ENCODE peak calls at places on chromosomes 2 and 18, in ten cellular contexts. R is uterus, P is left ventricle myocardium inferior, Y is SJSA1, N is thoracic aorta, E is PC-3, H is astrocyte, W is colonic mucosa, B is endodermal cell, U is small intestine. M is an unnamed sample.

GRCh38 chr18:48803518-48803917 is 147.2 kb downstream of the SMAD7 start:
- DNase-seq in N (no peak), R (no peak), U (no peak), Y (peak; percentile 27), B (peak; percentile 39), P (peak; percentile 5), W (peak; percentile 9), E (no peak), H (no peak), M (peak; percentile 13)

GRCh38 chr2:62297642-62298010 is 101.7 kb downstream of the B3GNT2 start:
- DNase-seq in H (no peak), Y (no peak), E (no peak), R (no peak), N (no peak), U (no peak), B (peak; percentile 84), P (no peak), W (no peak), M (no peak)

GRCh38 chr2:217538719-217539118 is 464.1 kb downstream of the TNS1 start:
- DNase-seq in H (peak; percentile 27), E (peak; percentile 47), R (no peak), B (no peak), N (no peak), U (no peak), W (no peak), Y (no peak), P (no peak), M (no peak)

GRCh38 chr2:45851576-45852304 is 200.3 kb downstream of the PRKCE start:
- DNase-seq in W (no peak), E (peak; percentile 97), U (no peak), H (peak; percentile 79), R (no peak), P (no peak), N (no peak), B (no peak), Y (no peak), M (no peak)

GRCh38 chr2:148643998-148644884 is at the start of gene EPC2:
- DNase-seq in B (peak; percentile 95), H (peak; percentile 67), P (peak; percentile 89), W (peak; percentile 88), N (peak; percentile 46), Y (peak; percentile 81), U (peak; percentile 84), R (peak; percentile 89), E (peak; percentile 83), M (peak; percentile 93)

GRCh38 chr2:179860255-179861026 is 971 bp downstream of the ZNF385B start:
- DNase-seq in W (no peak), Y (no peak), R (no peak), N (no peak), U (no peak), H (no peak), B (peak; percentile 77), E (no peak), P (no peak), M (peak; percentile 67)

GRCh38 chr2:185813707-185814106 is 75.1 kb downstream of the FSIP2 start:
- DNase-seq in W (no peak), U (peak; percentile 8), N (no peak), R (no peak), H (no peak), Y (no peak), B (no peak), P (no peak), E (peak; percentile 64), M (no peak)

GRCh38 chr2:73488079-73488478 is 102.4 kb downstream of the ALMS1 start:
- DNase-seq in P (no peak), W (no peak), R (no peak), N (no peak), H (no peak), Y (no peak), E (no peak), B (no peak), U (no peak), M (peak; percentile 47)

GRCh38 chr18:50973367-50974126 is 5.7 kb downstream of the ELAC1 start:
- DNase-seq in R (no peak), B (no peak), H (peak; percentile 45), Y (no peak), P (no peak), E (peak; percentile 70), W (no peak), U (peak; percentile 95), N (no peak), M (no peak)

GRCh38 chr2:235545369-235546150 is 51.7 kb downstream of the AGAP1 start:
- DNase-seq in W (no peak), R (no peak), B (no peak), P (no peak), Y (no peak), N (no peak), E (no peak), H (no peak), U (no peak), M (peak; percentile 46)

GRCh38 chr2:191382801-191383200 is 137.6 kb downstream of the MYO1B start:
- DNase-seq in E (peak; percentile 95), R (no peak), N (no peak), U (peak; percentile 87), P (no peak), B (no peak), H (no peak), W (peak; percentile 89), Y (no peak), M (no peak)

GRCh38 chr2:239971115-239971514 is 54.0 kb downstream of the NDUFA10 start:
- DNase-seq in B (no peak), P (no peak), U (no peak), R (no peak), Y (no peak), E (no peak), W (no peak), N (no peak), H (no peak), M (no peak)

GRCh38 chr2:193966590-193966989 is 1690.4 kb upstream of the SLC39A10 start:
- DNase-seq in R (no peak), Y (no peak), B (peak; percentile 59), N (no peak), U (no peak), P (no peak), E (peak; percentile 59), H (peak; percentile 78), W (no peak), M (no peak)

GRCh38 chr2:102892693-102893290 is 131.0 kb downstream of the TMEM182 start:
- DNase-seq in R (no peak), W (no peak), N (no peak), Y (no peak), P (no peak), B (no peak), H (no peak), U (no peak), E (no peak), M (no peak)

DNA sequence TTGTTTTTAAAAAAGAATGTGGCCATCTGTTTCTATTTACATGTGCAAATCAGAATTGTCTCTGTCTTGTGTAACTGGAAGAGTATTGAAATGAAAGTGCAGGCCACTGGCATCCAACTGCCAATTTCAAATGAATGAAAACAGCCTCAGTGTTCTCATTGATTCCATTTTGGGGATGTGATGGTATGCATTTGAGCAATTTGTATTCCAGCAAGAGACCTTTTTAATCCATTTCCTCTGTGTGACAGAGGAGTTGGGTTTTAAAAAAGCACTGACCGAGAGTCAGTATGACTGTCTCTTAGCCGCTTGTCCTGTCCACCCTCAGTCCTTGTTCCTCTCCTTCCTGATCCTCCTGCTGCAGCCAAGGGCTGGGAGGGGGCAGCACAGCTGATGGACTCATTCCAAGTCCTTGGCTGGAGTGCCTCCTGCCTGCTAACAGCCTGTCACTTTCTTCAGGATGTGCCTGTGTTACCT is 50.0 kb downstream of the ASAP2 start:
- DNase-seq in W (no peak), U (no peak), H (no peak), P (no peak), Y (no peak), N (no peak), B (peak; percentile 68), R (no peak), E (no peak), M (no peak)
- H3K4me1 ChIP-seq in W (peaks cover 9% of the 10 kb centered on the region), U (peaks cover 8% of the 10 kb centered on the region), H (peaks cover 35% of the 10 kb centered on the region), P (peaks cover 80% of the 10 kb centered on the region), Y (peaks cover 23% of the 10 kb centered on the region), N (peaks cover 66% of the 10 kb centered on the region), B (no peaks in the 10 kb centered on the region), R (peaks cover 28% of the 10 kb centered on the region), E (peaks cover 17% of the 10 kb centered on the region), M (peaks cover 58% of the 10 kb centered on the region)

DNA sequence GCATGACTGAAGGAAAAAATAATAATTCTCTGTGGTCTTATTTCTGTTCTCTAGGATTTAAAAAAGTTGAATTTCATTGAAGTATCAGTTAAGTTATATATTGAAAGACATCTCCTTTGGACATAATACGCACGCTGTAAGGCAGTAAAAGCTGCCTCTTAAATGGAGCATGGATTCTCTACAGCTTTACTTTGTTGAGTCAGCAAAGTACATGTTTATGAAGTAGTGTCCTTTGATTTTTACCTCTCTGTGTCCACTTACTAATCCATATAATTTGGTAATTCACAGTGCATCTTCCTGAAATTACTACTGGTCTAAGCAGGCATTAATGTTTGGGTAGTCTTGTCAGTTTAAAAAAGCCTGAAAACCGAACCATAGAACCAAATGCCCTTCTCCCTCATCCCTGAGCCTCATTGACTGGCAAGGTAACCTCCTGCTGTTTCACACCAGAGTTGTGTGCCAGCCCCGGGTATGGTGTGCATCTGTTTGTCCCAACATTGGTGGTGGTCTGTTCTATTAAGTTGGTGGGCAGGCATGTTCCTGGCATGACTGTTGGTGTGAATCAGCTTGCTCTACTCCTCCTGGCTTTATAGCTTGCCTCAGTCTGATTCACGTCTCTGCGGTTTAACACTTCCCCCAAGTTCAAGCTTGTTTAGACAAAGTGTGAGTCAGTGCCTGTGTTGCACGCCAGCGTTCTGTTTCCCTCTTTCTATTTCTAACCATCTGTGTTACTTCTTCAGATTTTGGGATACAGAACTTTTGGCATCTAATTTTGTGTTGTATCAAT is 71.0 kb upstream of the ITM2C start:
- DNase-seq in U (peak; percentile 64), N (peak; percentile 70), H (peak; percentile 100), P (peak; percentile 54), Y (peak; percentile 95), E (peak; percentile 96), B (no peak), R (peak; percentile 69), W (peak; percentile 51), M (peak; percentile 92)
- H3K4me3 ChIP-seq in U (no peak overlapping the region), N (peak overlapping the region; percentile 47), H (peak overlapping the region; percentile 18), P (no peak overlapping the region), Y (no peak overlapping the region), E (peak overlapping the region; percentile 52), B (no peak overlapping the region), R (no peak overlapping the region), W (no peak overlapping the region), M (no peak overlapping the region)

GRCh38 chr2:8215982-8216381 is 465.9 kb upstream of the ID2 start:
- DNase-seq in B (no peak), R (no peak), E (no peak), Y (no peak), H (no peak), W (no peak), U (no peak), N (no peak), P (no peak), M (no peak)
- H3K27ac ChIP-seq in B (no peak overlapping the region), R (peak overlapping the region; percentile 65), E (no peak overlapping the region), Y (no peak overlapping the region), H (no peak overlapping the region), W (no peak overlapping the region), U (no peak overlapping the region), N (no peak overlapping the region), P (peak overlapping the region; percentile 20), M (no peak overlapping the region)

DNA sequence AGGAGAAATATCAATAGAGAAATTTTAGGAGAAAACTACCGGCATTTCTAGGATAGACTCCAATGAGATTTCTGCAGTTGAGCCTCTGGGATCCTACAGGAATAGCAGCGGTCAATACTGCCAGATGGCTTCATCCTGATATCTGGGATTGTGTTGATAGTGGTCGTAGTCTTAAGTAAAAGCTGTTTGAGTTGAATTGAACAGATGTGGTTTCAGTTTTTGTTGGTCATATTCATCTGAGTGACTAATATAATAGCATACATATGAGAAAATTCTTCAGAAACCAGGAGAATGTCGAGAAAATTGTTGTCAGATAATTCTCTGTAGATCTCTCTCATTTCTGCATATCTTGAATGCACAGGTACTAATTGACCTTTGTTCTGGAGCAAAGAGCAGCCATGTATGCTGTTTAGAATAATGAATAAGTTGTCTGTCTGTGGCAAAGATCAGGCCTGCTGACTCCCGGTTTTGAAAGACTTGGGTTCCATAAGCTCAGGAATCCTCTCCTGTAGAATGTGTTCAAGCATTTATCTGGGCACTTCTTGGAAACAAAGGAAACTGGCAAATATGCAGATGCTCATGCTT is 288.1 kb downstream of the TMX3 start:
- DNase-seq in W (no peak), H (peak; percentile 77), P (no peak), Y (no peak), N (no peak), U (peak; percentile 66), E (no peak), R (no peak), B (no peak), M (no peak)
- H3K4me1 ChIP-seq in W (no peaks in the 10 kb centered on the region), H (peaks cover 29% of the 10 kb centered on the region), P (no peaks in the 10 kb centered on the region), Y (peaks cover 13% of the 10 kb centered on the region), N (no peaks in the 10 kb centered on the region), U (no peaks in the 10 kb centered on the region), E (peaks cover 45% of the 10 kb centered on the region), R (no peaks in the 10 kb centered on the region), B (no peaks in the 10 kb centered on the region), M (no peaks in the 10 kb centered on the region)